ENCODE peak calls at places on chromosomes 13 and 19, in seven cellular contexts. B is cardiac muscle cell; H is CD8-positive, alpha-beta T cell; Y is retinal pigment epithelial cell; D is SK-N-SH; Z is hepatocyte; X is GM12865. P is an unnamed sample.

GRCh38 chr13:113008841-113009240 is 39.8 kb downstream of the MCF2L start:
- DNase-seq in B (no peak), H (no peak), Z (no peak), D (no peak), X (no peak), Y (no peak), P (no peak)

GRCh38 chr19:55550321-55550650 is 4.9 kb upstream of the SBK3 start:
- DNase-seq in B (no peak), X (no peak), Z (no peak), Y (no peak), D (no peak), H (no peak), P (no peak)

GRCh38 chr13:98851276-98851675 is 98.8 kb upstream of the SLC15A1 start:
- DNase-seq in D (no peak), H (no peak), Z (no peak), Y (no peak), X (no peak), B (no peak), P (no peak)

GRCh38 chr19:6723108-6723618 is 2.7 kb upstream of the C3 start:
- DNase-seq in Y (peak), Z (peak), X (no peak), H (no peak), B (no peak), D (no peak), P (no peak)

GRCh38 chr19:8641908-8642547 is 11.6 kb downstream of the NFILZ start:
- DNase-seq in Y (no peak), X (peak), H (no peak), B (peak), D (peak), Z (peak), P (no peak)

GRCh38 chr13:44974056-44974798 is 15.0 kb downstream of the NUFIP1 start:
- DNase-seq in H (no peak), B (no peak), Y (no peak), X (peak), D (no peak), Z (no peak), P (no peak)

GRCh38 chr13:83780201-83780600 is 102.1 kb downstream of the SLITRK1 start:
- DNase-seq in X (peak), Y (no peak), D (peak), H (no peak), B (peak), Z (peak), P (no peak)

GRCh38 chr13:35157143-35157755 is 215.2 kb downstream of the NBEA start:
- DNase-seq in H (no peak), D (peak), Z (peak), B (peak), Y (peak), X (peak), P (peak)

GRCh38 chr19:1884291-1884718 is 991 bp downstream of the ABHD17A start:
- DNase-seq in H (no peak), B (no peak), Y (no peak), X (no peak), Z (no peak), D (no peak), P (no peak)

GRCh38 chr13:51729853-51730553 is 74.0 kb downstream of the DHRS12 start:
- DNase-seq in B (no peak), X (no peak), D (no peak), H (no peak), Z (peak), Y (no peak), P (no peak)

GRCh38 chr13:59677966-59678814 is 485.5 kb downstream of the DIAPH3 start:
- DNase-seq in X (peak), Y (no peak), Z (peak), D (peak), H (no peak), B (peak), P (no peak)

GRCh38 chr19:10625003-10625761 is at the start of gene SLC44A2:
- DNase-seq in Y (no peak), H (no peak), Z (peak), D (peak), B (peak), X (no peak), P (peak)

GRCh38 chr19:55703790-55704215 is 28.8 kb downstream of the EPN1 start:
- DNase-seq in H (peak), Y (peak), Z (no peak), D (peak), X (no peak), B (no peak), P (no peak)

DNA sequence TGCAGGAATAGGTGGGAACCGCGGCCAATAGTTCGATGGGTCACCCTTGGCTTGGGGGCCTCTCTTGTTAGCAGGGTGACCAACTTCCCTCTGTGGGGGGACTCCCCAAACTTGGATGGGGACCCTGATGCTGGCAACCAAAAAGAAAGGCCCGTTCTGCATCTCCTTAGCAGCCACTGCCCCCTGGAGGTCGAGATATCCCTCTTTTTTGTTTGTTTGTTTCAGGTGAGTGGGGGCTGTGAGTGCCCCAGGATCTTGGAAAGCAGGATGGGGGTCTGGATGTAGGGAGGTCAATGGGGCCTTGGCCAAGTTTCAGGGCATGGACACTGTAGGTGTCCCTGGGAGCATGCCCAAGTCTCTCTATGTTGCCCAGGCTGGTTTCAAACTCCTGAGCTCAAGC is 7.7 kb upstream of the CRTC1 start:
- DNase-seq in B (no peak), X (peak), H (no peak), Z (no peak), D (no peak), Y (no peak), P (no peak)
- TF ChIP-seq CTCF in B (peak), X (peak), H (no peak), Z (peak), D (peak), Y (peak), P (peak)

DNA sequence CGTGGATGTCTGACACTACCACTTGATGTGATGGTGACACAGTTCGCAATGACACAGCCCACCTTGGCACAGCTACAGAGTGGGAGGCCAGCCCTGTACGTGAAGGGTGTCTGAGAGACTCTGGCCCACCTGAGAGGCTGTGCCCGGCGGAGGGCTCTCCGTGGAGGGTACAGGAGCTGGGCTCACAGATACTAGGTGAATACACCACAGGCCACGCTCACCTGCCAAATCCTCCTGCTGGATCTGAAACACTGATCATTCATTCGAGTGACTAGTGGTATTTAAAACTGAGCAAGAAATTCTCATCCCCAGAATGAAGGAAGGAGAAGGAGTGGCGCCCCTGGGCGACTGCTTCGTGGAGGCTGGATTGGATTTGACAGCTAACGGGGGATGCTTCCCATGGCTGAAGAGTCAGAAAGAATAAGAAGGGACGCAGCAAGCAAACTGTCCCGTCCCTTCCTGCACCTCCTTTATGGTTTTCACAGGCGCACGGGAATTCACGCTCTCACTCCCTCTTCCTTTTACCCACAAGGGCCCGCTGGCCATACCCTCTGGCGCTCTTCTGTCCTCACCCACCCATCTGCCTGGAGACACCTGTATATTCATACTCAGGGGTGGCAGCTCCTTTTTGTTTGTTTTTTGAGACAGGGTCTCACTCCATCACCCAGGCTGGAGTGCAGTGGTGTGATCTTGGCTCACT is 25.0 kb downstream of the CEBPG start:
- DNase-seq in D (no peak), B (no peak), Y (no peak), Z (no peak), H (no peak), X (no peak), P (no peak)
- TF ChIP-seq CTCF in D (no peak), B (no peak), Y (no peak), Z (peak), H (no peak), X (no peak), P (no peak)

GRCh38 chr13:89923052-89923451 is 1424.4 kb upstream of the MIR17HG start:
- DNase-seq in Z (no peak), B (no peak), D (no peak), X (no peak), H (no peak), Y (no peak), P (no peak)

GRCh38 chr13:89923731-89924130 is 1423.8 kb upstream of the MIR17HG start:
- DNase-seq in Y (peak), Z (no peak), X (no peak), H (no peak), D (no peak), B (no peak), P (no peak)

GRCh38 chr13:89925107-89925506 is 1422.4 kb upstream of the MIR17HG start:
- DNase-seq in D (peak), Y (no peak), X (peak), B (peak), Z (peak), H (no peak), P (no peak)

GRCh38 chr13:89920461-89920860 is 1427.0 kb upstream of the MIR17HG start:
- DNase-seq in H (no peak), D (no peak), B (no peak), Z (no peak), X (no peak), Y (no peak), P (no peak)
- TF ChIP-seq CTCF in H (no peak), D (no peak), B (no peak), Z (no peak), X (no peak), Y (no peak), P (no peak)

GRCh38 chr19:48004236-48004635 is 9.8 kb downstream of the ELSPBP1 start:
- DNase-seq in Y (no peak), B (no peak), D (no peak), X (no peak), Z (no peak), H (no peak), P (no peak)

GRCh38 chr19:48010932-48011758 is 16.7 kb downstream of the ELSPBP1 start:
- DNase-seq in Z (no peak), D (no peak), H (no peak), Y (no peak), X (no peak), B (no peak), P (no peak)

GRCh38 chr19:48000846-48001245 is 6.4 kb downstream of the ELSPBP1 start:
- DNase-seq in H (no peak), X (no peak), Y (no peak), Z (no peak), D (no peak), B (no peak), P (no peak)

GRCh38 chr19:48006762-48007161 is 12.3 kb downstream of the ELSPBP1 start:
- DNase-seq in Y (no peak), H (no peak), B (no peak), D (no peak), X (peak), Z (no peak), P (no peak)
- TF ChIP-seq CTCF in Y (no peak), H (no peak), B (no peak), D (peak), X (peak), Z (no peak), P (no peak)

GRCh38 chr13:22738357-22738756 is 442.4 kb upstream of the SGCG start:
- DNase-seq in X (no peak), D (no peak), Y (no peak), H (no peak), B (no peak), Z (no peak), P (no peak)

GRCh38 chr13:22736768-22737092 is 444.0 kb upstream of the SGCG start:
- DNase-seq in Z (no peak), B (no peak), D (no peak), Y (no peak), X (no peak), H (no peak), P (no peak)

GRCh38 chr13:22744688-22745452 is 435.9 kb upstream of the SGCG start:
- DNase-seq in Y (no peak), H (no peak), B (no peak), D (no peak), Z (no peak), X (no peak), P (no peak)

GRCh38 chr13:22736084-22736767 is 444.6 kb upstream of the SGCG start:
- DNase-seq in H (no peak), Y (no peak), Z (no peak), X (no peak), B (no peak), D (no peak), P (no peak)

DNA sequence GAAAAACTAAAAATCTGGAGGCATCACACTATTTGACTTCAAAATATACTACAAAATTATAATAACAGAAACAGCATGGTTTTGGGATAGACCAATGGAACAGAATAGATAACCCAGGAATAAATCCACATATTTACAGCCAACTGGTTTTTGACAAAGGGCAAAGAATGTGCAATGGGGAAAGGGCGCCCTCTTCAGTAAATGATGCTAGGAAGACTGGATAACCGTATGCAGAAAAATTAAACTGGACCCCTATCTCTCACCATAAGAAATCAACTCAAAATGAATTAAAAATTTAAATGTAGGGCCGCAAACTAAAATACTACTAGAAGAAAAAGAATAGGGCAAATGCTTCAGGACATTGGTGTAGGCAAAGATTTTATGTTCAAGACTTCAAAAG is 440.5 kb upstream of the SGCG start:
- DNase-seq in B (peak), Z (no peak), X (no peak), D (no peak), H (no peak), Y (no peak), P (no peak)
- TF ChIP-seq CTCF in B (peak), Z (peak), X (no peak), D (peak), H (no peak), Y (peak), P (peak)

GRCh38 chr13:39463611-39464010 is 139.4 kb downstream of the LHFPL6 start:
- DNase-seq in X (no peak), H (no peak), B (no peak), Z (no peak), Y (peak), D (no peak), P (no peak)

GRCh38 chr13:39457274-39457673 is 145.7 kb downstream of the LHFPL6 start:
- DNase-seq in X (no peak), Z (no peak), B (no peak), D (no peak), Y (no peak), H (no peak), P (no peak)

GRCh38 chr13:39462906-39463305 is 140.1 kb downstream of the LHFPL6 start:
- DNase-seq in B (no peak), D (no peak), Z (no peak), X (no peak), Y (no peak), H (no peak), P (no peak)

GRCh38 chr13:39461685-39462266 is 141.2 kb downstream of the LHFPL6 start:
- DNase-seq in H (no peak), Z (no peak), Y (no peak), X (no peak), B (no peak), D (no peak), P (no peak)

GRCh38 chr13:39462456-39462855 is 140.5 kb downstream of the LHFPL6 start:
- DNase-seq in B (peak), Z (no peak), D (no peak), H (no peak), X (no peak), Y (no peak), P (no peak)
- TF ChIP-seq CTCF in B (no peak), Z (no peak), D (no peak), H (no peak), X (no peak), Y (no peak), P (no peak)

GRCh38 chr13:42215578-42216421 is 56.2 kb upstream of the AKAP11 start:
- DNase-seq in D (peak), B (peak), X (peak), H (no peak), Y (no peak), Z (peak), P (no peak)
- TF ChIP-seq CTCF in D (peak), B (peak), X (peak), H (peak), Y (peak), Z (peak), P (peak)

GRCh38 chr13:110875243-110875642 is 39.6 kb downstream of the ANKRD10 start:
- DNase-seq in Y (no peak), H (no peak), B (no peak), Z (no peak), X (no peak), D (no peak), P (no peak)

GRCh38 chr13:110872768-110873638 is 41.9 kb downstream of the ANKRD10 start:
- DNase-seq in B (no peak), H (no peak), D (no peak), X (no peak), Z (no peak), Y (no peak), P (no peak)

GRCh38 chr13:110873639-110874507 is 41.0 kb downstream of the ANKRD10 start:
- DNase-seq in X (no peak), Y (no peak), D (no peak), B (no peak), H (no peak), Z (no peak), P (no peak)

GRCh38 chr13:110876592-110876991 is 38.3 kb downstream of the ANKRD10 start:
- DNase-seq in H (no peak), D (no peak), Y (no peak), Z (no peak), X (no peak), B (no peak), P (no peak)

GRCh38 chr13:110874508-110874960 is 40.3 kb downstream of the ANKRD10 start:
- DNase-seq in X (peak), Z (peak), Y (no peak), D (peak), B (peak), H (peak), P (peak)
- TF ChIP-seq CTCF in X (no peak), Z (no peak), Y (no peak), D (no peak), B (no peak), H (no peak), P (no peak)

GRCh38 chr19:5137571-5138124 is 168.7 kb downstream of the KDM4B start:
- DNase-seq in D (peak), B (peak), H (no peak), Y (no peak), Z (no peak), X (no peak), P (no peak)
- TF ChIP-seq CTCF in D (peak), B (peak), H (no peak), Y (peak), Z (peak), X (no peak), P (peak)

GRCh38 chr19:16335226-16335625 is 10.6 kb downstream of the KLF2 start:
- DNase-seq in Y (no peak), H (no peak), B (no peak), Z (no peak), D (no peak), X (no peak), P (no peak)

GRCh38 chr19:16334421-16334820 is 9.8 kb downstream of the KLF2 start:
- DNase-seq in Z (no peak), D (no peak), Y (no peak), B (no peak), H (no peak), X (no peak), P (no peak)

GRCh38 chr19:16338470-16339360 is 14.1 kb downstream of the KLF2 start:
- DNase-seq in D (no peak), X (peak), H (no peak), Z (no peak), Y (peak), B (no peak), P (no peak)

GRCh38 chr19:16337809-16338469 is 13.3 kb downstream of the KLF2 start:
- DNase-seq in Z (no peak), B (no peak), H (no peak), Y (no peak), X (no peak), D (no peak), P (no peak)

DNA sequence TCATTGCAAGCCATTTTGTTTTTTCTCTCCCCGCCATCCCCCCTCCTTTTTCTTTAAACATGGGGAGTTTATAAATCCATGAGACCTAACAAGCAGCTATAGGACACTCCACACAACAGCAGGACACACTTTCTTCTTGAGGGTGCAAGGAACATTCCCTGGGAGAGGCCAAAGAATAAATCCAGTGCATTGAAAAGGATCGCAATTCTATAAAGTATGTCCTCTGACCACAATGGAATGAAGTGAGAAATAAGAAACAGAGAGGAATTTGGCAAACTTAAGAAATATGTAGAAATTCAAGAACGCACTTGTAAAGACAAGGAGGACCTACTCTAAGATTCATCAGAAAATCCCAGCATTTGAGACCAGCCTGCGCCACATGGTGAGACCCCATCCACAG is 11.9 kb downstream of the KLF2 start:
- DNase-seq in H (no peak), B (no peak), D (no peak), Y (no peak), Z (no peak), X (no peak), P (no peak)
- TF ChIP-seq CTCF in H (no peak), B (no peak), D (no peak), Y (no peak), Z (no peak), X (no peak), P (no peak)

P was measured in progenitor cell of endocrine pancreas.